ENCODE peak calls at places on chromosomes 3 and 15, in ten cellular contexts. One of them, this sample, is unnamed.

GRCh38 chr3:65118279-65118678 is 430.5 kb upstream of the ADAMTS9 start:
- DNase-seq in neuronal stem cell: no peak
- DNase-seq in stimulated activated CD4-positive, alpha-beta T cell treated with anti-CD3 and anti-CD28 coated beads, Interleukin-2, amount 100 ng/mL, for 48 hours: no peak
- DNase-seq in choroid plexus epithelial cell: no peak
- DNase-seq in lower leg skin: no peak
- DNase-seq in M059J: no peak
- DNase-seq in AG04449: no peak
- DNase-seq in WTC11: no peak
- DNase-seq in CD8-positive, alpha-beta T cell: no peak
- DNase-seq in NCI-H1694: no peak
- DNase-seq in this sample: no peak

GRCh38 chr3:129827765-129828164 is 65.7 kb downstream of the TMCC1 start:
- DNase-seq in WTC11: no peak
- DNase-seq in stimulated activated CD4-positive, alpha-beta T cell treated with anti-CD3 and anti-CD28 coated beads, Interleukin-2, amount 100 ng/mL, for 48 hours: no peak
- DNase-seq in lower leg skin: no peak
- DNase-seq in choroid plexus epithelial cell: no peak
- DNase-seq in M059J: no peak
- DNase-seq in NCI-H1694: no peak
- DNase-seq in AG04449: no peak
- DNase-seq in CD8-positive, alpha-beta T cell: peak
- DNase-seq in neuronal stem cell: no peak
- DNase-seq in this sample: no peak

GRCh38 chr3:114624676-114625181 is 330.9 kb downstream of the TIGIT start:
- DNase-seq in M059J: peak
- DNase-seq in lower leg skin: peak
- DNase-seq in choroid plexus epithelial cell: peak
- DNase-seq in stimulated activated CD4-positive, alpha-beta T cell treated with anti-CD3 and anti-CD28 coated beads, Interleukin-2, amount 100 ng/mL, for 48 hours: no peak
- DNase-seq in NCI-H1694: no peak
- DNase-seq in WTC11: no peak
- DNase-seq in neuronal stem cell: no peak
- DNase-seq in AG04449: peak
- DNase-seq in CD8-positive, alpha-beta T cell: no peak
- DNase-seq in this sample: no peak

GRCh38 chr15:88375234-88375926 is 91.8 kb downstream of the MRPL46 start:
- DNase-seq in WTC11: no peak
- DNase-seq in neuronal stem cell: peak
- DNase-seq in M059J: peak
- DNase-seq in CD8-positive, alpha-beta T cell: no peak
- DNase-seq in NCI-H1694: no peak
- DNase-seq in AG04449: peak
- DNase-seq in choroid plexus epithelial cell: peak
- DNase-seq in stimulated activated CD4-positive, alpha-beta T cell treated with anti-CD3 and anti-CD28 coated beads, Interleukin-2, amount 100 ng/mL, for 48 hours: no peak
- DNase-seq in lower leg skin: no peak
- DNase-seq in this sample: peak

GRCh38 chr3:88219138-88219792 is 69.5 kb downstream of the C3orf38 start:
- DNase-seq in choroid plexus epithelial cell: peak
- DNase-seq in CD8-positive, alpha-beta T cell: no peak
- DNase-seq in WTC11: peak
- DNase-seq in AG04449: no peak
- DNase-seq in M059J: peak
- DNase-seq in stimulated activated CD4-positive, alpha-beta T cell treated with anti-CD3 and anti-CD28 coated beads, Interleukin-2, amount 100 ng/mL, for 48 hours: peak
- DNase-seq in NCI-H1694: peak
- DNase-seq in lower leg skin: no peak
- DNase-seq in neuronal stem cell: peak
- DNase-seq in this sample: peak

GRCh38 chr15:78242128-78242527 is 7.8 kb upstream of the ACSBG1 start:
- DNase-seq in neuronal stem cell: peak
- DNase-seq in NCI-H1694: peak
- DNase-seq in M059J: no peak
- DNase-seq in choroid plexus epithelial cell: peak
- DNase-seq in CD8-positive, alpha-beta T cell: no peak
- DNase-seq in stimulated activated CD4-positive, alpha-beta T cell treated with anti-CD3 and anti-CD28 coated beads, Interleukin-2, amount 100 ng/mL, for 48 hours: no peak
- DNase-seq in AG04449: no peak
- DNase-seq in lower leg skin: no peak
- DNase-seq in WTC11: peak
- DNase-seq in this sample: no peak

GRCh38 chr15:29534378-29534777 is 264.8 kb upstream of the NSMCE3 start:
- DNase-seq in choroid plexus epithelial cell: peak
- DNase-seq in AG04449: no peak
- DNase-seq in NCI-H1694: no peak
- DNase-seq in WTC11: no peak
- DNase-seq in neuronal stem cell: no peak
- DNase-seq in lower leg skin: peak
- DNase-seq in CD8-positive, alpha-beta T cell: no peak
- DNase-seq in stimulated activated CD4-positive, alpha-beta T cell treated with anti-CD3 and anti-CD28 coated beads, Interleukin-2, amount 100 ng/mL, for 48 hours: no peak
- DNase-seq in M059J: peak
- DNase-seq in this sample: no peak

GRCh38 chr15:22968356-22968755 is 11.8 kb downstream of the CYFIP1 start:
- DNase-seq in M059J: peak
- DNase-seq in lower leg skin: no peak
- DNase-seq in neuronal stem cell: no peak
- DNase-seq in CD8-positive, alpha-beta T cell: no peak
- DNase-seq in NCI-H1694: no peak
- DNase-seq in stimulated activated CD4-positive, alpha-beta T cell treated with anti-CD3 and anti-CD28 coated beads, Interleukin-2, amount 100 ng/mL, for 48 hours: no peak
- DNase-seq in choroid plexus epithelial cell: peak
- DNase-seq in WTC11: no peak
- DNase-seq in AG04449: peak
- DNase-seq in this sample: no peak

GRCh38 chr3:88809993-88810392 is 297.4 kb upstream of the EPHA3 start:
- DNase-seq in neuronal stem cell: no peak
- DNase-seq in NCI-H1694: no peak
- DNase-seq in lower leg skin: no peak
- DNase-seq in WTC11: no peak
- DNase-seq in stimulated activated CD4-positive, alpha-beta T cell treated with anti-CD3 and anti-CD28 coated beads, Interleukin-2, amount 100 ng/mL, for 48 hours: no peak
- DNase-seq in choroid plexus epithelial cell: peak
- DNase-seq in CD8-positive, alpha-beta T cell: no peak
- DNase-seq in AG04449: peak
- DNase-seq in M059J: no peak
- DNase-seq in this sample: no peak

GRCh38 chr3:193996641-193997089 is 139.3 kb upstream of the HES1 start:
- DNase-seq in CD8-positive, alpha-beta T cell: no peak
- DNase-seq in choroid plexus epithelial cell: no peak
- DNase-seq in WTC11: no peak
- DNase-seq in M059J: no peak
- DNase-seq in NCI-H1694: no peak
- DNase-seq in neuronal stem cell: no peak
- DNase-seq in lower leg skin: no peak
- DNase-seq in AG04449: no peak
- DNase-seq in stimulated activated CD4-positive, alpha-beta T cell treated with anti-CD3 and anti-CD28 coated beads, Interleukin-2, amount 100 ng/mL, for 48 hours: no peak
- DNase-seq in this sample: no peak

GRCh38 chr3:148880681-148881080 is 15.6 kb downstream of the CPA3 start:
- DNase-seq in AG04449: no peak
- DNase-seq in CD8-positive, alpha-beta T cell: no peak
- DNase-seq in lower leg skin: no peak
- DNase-seq in M059J: peak
- DNase-seq in NCI-H1694: no peak
- DNase-seq in choroid plexus epithelial cell: peak
- DNase-seq in neuronal stem cell: no peak
- DNase-seq in stimulated activated CD4-positive, alpha-beta T cell treated with anti-CD3 and anti-CD28 coated beads, Interleukin-2, amount 100 ng/mL, for 48 hours: no peak
- DNase-seq in WTC11: peak
- DNase-seq in this sample: no peak

GRCh38 chr3:78633626-78634025 is 1134.2 kb downstream of the ROBO1 start:
- DNase-seq in M059J: peak
- DNase-seq in NCI-H1694: no peak
- DNase-seq in stimulated activated CD4-positive, alpha-beta T cell treated with anti-CD3 and anti-CD28 coated beads, Interleukin-2, amount 100 ng/mL, for 48 hours: no peak
- DNase-seq in lower leg skin: no peak
- DNase-seq in WTC11: no peak
- DNase-seq in AG04449: peak
- DNase-seq in CD8-positive, alpha-beta T cell: no peak
- DNase-seq in neuronal stem cell: no peak
- DNase-seq in choroid plexus epithelial cell: peak
- DNase-seq in this sample: no peak

GRCh38 chr15:61687124-61687523 is 373.1 kb downstream of the VPS13C start:
- DNase-seq in CD8-positive, alpha-beta T cell: no peak
- DNase-seq in neuronal stem cell: no peak
- DNase-seq in AG04449: no peak
- DNase-seq in choroid plexus epithelial cell: no peak
- DNase-seq in M059J: no peak
- DNase-seq in WTC11: no peak
- DNase-seq in NCI-H1694: no peak
- DNase-seq in lower leg skin: no peak
- DNase-seq in stimulated activated CD4-positive, alpha-beta T cell treated with anti-CD3 and anti-CD28 coated beads, Interleukin-2, amount 100 ng/mL, for 48 hours: no peak
- DNase-seq in this sample: no peak

GRCh38 chr15:57153140-57153539 is 223.2 kb upstream of the CGNL1 start:
- DNase-seq in AG04449: no peak
- DNase-seq in CD8-positive, alpha-beta T cell: no peak
- DNase-seq in lower leg skin: no peak
- DNase-seq in M059J: peak
- DNase-seq in neuronal stem cell: no peak
- DNase-seq in choroid plexus epithelial cell: peak
- DNase-seq in WTC11: no peak
- DNase-seq in NCI-H1694: no peak
- DNase-seq in stimulated activated CD4-positive, alpha-beta T cell treated with anti-CD3 and anti-CD28 coated beads, Interleukin-2, amount 100 ng/mL, for 48 hours: no peak
- DNase-seq in this sample: no peak

GRCh38 chr3:158420654-158421396 is 150.2 kb upstream of the MLF1 start:
- DNase-seq in M059J: peak
- DNase-seq in lower leg skin: no peak
- DNase-seq in WTC11: no peak
- DNase-seq in choroid plexus epithelial cell: peak
- DNase-seq in CD8-positive, alpha-beta T cell: no peak
- DNase-seq in stimulated activated CD4-positive, alpha-beta T cell treated with anti-CD3 and anti-CD28 coated beads, Interleukin-2, amount 100 ng/mL, for 48 hours: no peak
- DNase-seq in AG04449: peak
- DNase-seq in neuronal stem cell: no peak
- DNase-seq in NCI-H1694: no peak
- DNase-seq in this sample: no peak

GRCh38 chr3:71493372-71493771 is 90.2 kb downstream of the FOXP1 start:
- DNase-seq in choroid plexus epithelial cell: peak
- DNase-seq in NCI-H1694: no peak
- DNase-seq in M059J: no peak
- DNase-seq in CD8-positive, alpha-beta T cell: peak
- DNase-seq in stimulated activated CD4-positive, alpha-beta T cell treated with anti-CD3 and anti-CD28 coated beads, Interleukin-2, amount 100 ng/mL, for 48 hours: no peak
- DNase-seq in lower leg skin: no peak
- DNase-seq in neuronal stem cell: no peak
- DNase-seq in AG04449: no peak
- DNase-seq in WTC11: no peak
- DNase-seq in this sample: no peak

GRCh38 chr3:85539232-85539631 is 580.4 kb downstream of the CADM2 start:
- DNase-seq in AG04449: no peak
- DNase-seq in neuronal stem cell: no peak
- DNase-seq in M059J: no peak
- DNase-seq in lower leg skin: no peak
- DNase-seq in NCI-H1694: no peak
- DNase-seq in stimulated activated CD4-positive, alpha-beta T cell treated with anti-CD3 and anti-CD28 coated beads, Interleukin-2, amount 100 ng/mL, for 48 hours: no peak
- DNase-seq in choroid plexus epithelial cell: no peak
- DNase-seq in CD8-positive, alpha-beta T cell: no peak
- DNase-seq in WTC11: no peak
- DNase-seq in this sample: no peak

GRCh38 chr15:90083419-90083818 is 18.8 kb downstream of the IDH2 start:
- DNase-seq in NCI-H1694: no peak
- DNase-seq in M059J: no peak
- DNase-seq in AG04449: no peak
- DNase-seq in lower leg skin: no peak
- DNase-seq in neuronal stem cell: no peak
- DNase-seq in stimulated activated CD4-positive, alpha-beta T cell treated with anti-CD3 and anti-CD28 coated beads, Interleukin-2, amount 100 ng/mL, for 48 hours: no peak
- DNase-seq in WTC11: no peak
- DNase-seq in CD8-positive, alpha-beta T cell: no peak
- DNase-seq in choroid plexus epithelial cell: no peak
- DNase-seq in this sample: no peak

GRCh38 chr3:58623961-58624360 is 42.6 kb downstream of the FAM3D start:
- DNase-seq in AG04449: no peak
- DNase-seq in stimulated activated CD4-positive, alpha-beta T cell treated with anti-CD3 and anti-CD28 coated beads, Interleukin-2, amount 100 ng/mL, for 48 hours: no peak
- DNase-seq in choroid plexus epithelial cell: peak
- DNase-seq in NCI-H1694: no peak
- DNase-seq in lower leg skin: no peak
- DNase-seq in CD8-positive, alpha-beta T cell: no peak
- DNase-seq in neuronal stem cell: no peak
- DNase-seq in WTC11: no peak
- DNase-seq in M059J: peak
- DNase-seq in this sample: no peak

GRCh38 chr15:93829115-93829849 is 402.1 kb upstream of the MCTP2 start:
- DNase-seq in NCI-H1694: no peak
- DNase-seq in CD8-positive, alpha-beta T cell: no peak
- DNase-seq in stimulated activated CD4-positive, alpha-beta T cell treated with anti-CD3 and anti-CD28 coated beads, Interleukin-2, amount 100 ng/mL, for 48 hours: no peak
- DNase-seq in WTC11: no peak
- DNase-seq in lower leg skin: no peak
- DNase-seq in neuronal stem cell: no peak
- DNase-seq in choroid plexus epithelial cell: peak
- DNase-seq in M059J: peak
- DNase-seq in AG04449: peak
- DNase-seq in this sample: no peak

This sample was measured in mesothelial cell of epicardium.